ENCODE peak calls at places on chromosomes 16 and 17, in four cellular contexts. S is neural progenitor cell, O is MM.1S, C is GM23338. R is an unnamed sample.

GRCh38 chr16:75264999-75265910 is 13.8 kb upstream of the BCAR1 start:
- DNase-seq in S (no peak), O (no peak), C (peak; percentile 46), R (no peak)

GRCh38 chr16:24729967-24730815 is 740 bp downstream of the TNRC6A start:
- DNase-seq in S (peak; percentile 31), O (peak; percentile 19), C (peak; percentile 51), R (peak; percentile 21)

GRCh38 chr17:2688351-2689342 is 22.9 kb downstream of the CLUH start:
- DNase-seq in S (no peak), O (no peak), C (no peak), R (no peak)

GRCh38 chr16:57732011-57732410 is 3.6 kb upstream of the KATNB1 start:
- DNase-seq in S (no peak), O (no peak), C (no peak), R (no peak)

GRCh38 chr16:53632526-53632925 is 71.1 kb downstream of the RPGRIP1L start:
- DNase-seq in S (peak; percentile 31), O (no peak), C (no peak), R (no peak)

GRCh38 chr17:27995554-27995953 is 46.9 kb upstream of the NLK start:
- DNase-seq in S (no peak), O (no peak), C (no peak), R (no peak)

GRCh38 chr16:67244387-67245188 is 2.7 kb downstream of the FHOD1 start:
- DNase-seq in S (no peak), O (peak; percentile 88), C (no peak), R (peak; percentile 91)

GRCh38 chr17:47948706-47949196 is 7.4 kb downstream of the PNPO start:
- DNase-seq in S (no peak), O (no peak), C (no peak), R (no peak)

GRCh38 chr17:40534431-40535189 is 30.7 kb downstream of the CCR7 start:
- DNase-seq in S (no peak), O (no peak), C (no peak), R (no peak)

GRCh38 chr17:11991461-11991860 is 5.8 kb downstream of the ZNF18 start:
- DNase-seq in S (no peak), O (no peak), C (peak; percentile 54), R (no peak)

GRCh38 chr17:60314423-60314822 is 77.5 kb downstream of the USP32 start:
- DNase-seq in S (no peak), O (peak; percentile 25), C (no peak), R (no peak)

GRCh38 chr16:65524997-65525396 is 403.1 kb upstream of the CDH11 start:
- DNase-seq in S (no peak), O (no peak), C (no peak), R (no peak)
- H2AFZ ChIP-seq in S (no peak overlapping the region), O (no peak overlapping the region), C (peak overlapping the region; percentile 47), R (no peak overlapping the region)

DNA sequence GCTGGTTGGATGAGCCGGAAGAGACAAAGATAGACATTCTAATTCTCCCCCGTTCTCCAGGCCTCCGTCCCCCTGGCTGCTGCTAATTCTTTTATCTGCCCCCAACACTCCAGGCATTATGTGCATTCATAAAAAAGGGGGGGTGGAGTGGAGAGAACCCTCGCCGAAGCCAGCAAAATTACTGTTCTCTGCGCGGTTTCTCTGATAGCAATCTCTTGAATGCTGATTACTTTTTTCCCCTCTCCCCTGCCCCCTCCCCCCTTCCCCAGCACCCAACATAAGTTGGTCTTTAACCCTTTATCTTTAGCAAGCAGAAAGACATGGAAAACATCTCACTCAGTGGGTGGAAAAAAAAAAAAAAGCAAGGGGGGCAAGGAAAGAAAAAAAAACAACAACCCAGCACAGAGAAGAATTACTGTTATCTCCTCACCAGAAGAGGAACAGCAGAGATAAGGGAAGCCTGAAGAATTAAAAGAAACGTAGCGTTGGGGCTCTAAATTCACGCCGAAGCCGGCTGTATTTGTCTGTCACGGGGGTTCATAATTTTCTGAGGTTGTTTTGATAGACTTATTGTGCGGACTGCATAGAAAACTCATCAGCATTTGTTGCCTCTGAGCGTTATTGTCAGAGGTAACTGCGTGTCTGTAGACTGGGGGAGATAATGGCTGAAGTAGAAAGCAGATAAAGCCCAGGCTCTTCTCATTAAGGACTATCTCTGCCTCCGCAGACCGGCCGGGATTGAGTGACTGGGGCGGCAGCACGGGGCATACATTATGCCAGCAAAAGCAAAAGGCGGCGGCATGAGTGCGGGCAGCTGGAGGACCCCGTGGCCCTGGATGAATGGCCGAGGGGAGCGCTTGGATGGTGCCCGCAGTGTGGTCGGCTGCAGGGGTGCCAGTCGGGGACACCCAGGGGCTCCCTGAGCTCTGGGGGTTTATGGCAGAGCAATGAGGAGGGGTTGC is 126.9 kb downstream of the MRM1 start:
- DNase-seq in S (no peak), O (no peak), C (no peak), R (no peak)
- H3K4me2 ChIP-seq in S (peak overlapping the region; percentile 59), O (no peak overlapping the region), C (peak overlapping the region; percentile 66), R (no peak overlapping the region)

GRCh38 chr17:19461681-19462080 is 50.6 kb downstream of the RNF112 start:
- DNase-seq in S (no peak), O (no peak), C (no peak), R (no peak)

GRCh38 chr17:19457830-19458271 is 46.8 kb downstream of the RNF112 start:
- DNase-seq in S (peak; percentile 62), O (no peak), C (peak; percentile 59), R (no peak)

GRCh38 chr17:19464033-19465026 is 53.3 kb downstream of the RNF112 start:
- DNase-seq in S (no peak), O (no peak), C (no peak), R (peak; percentile 43)

GRCh38 chr17:19461139-19461538 is 50.1 kb downstream of the RNF112 start:
- DNase-seq in S (peak; percentile 53), O (peak; percentile 82), C (peak; percentile 93), R (peak; percentile 84)

DNA sequence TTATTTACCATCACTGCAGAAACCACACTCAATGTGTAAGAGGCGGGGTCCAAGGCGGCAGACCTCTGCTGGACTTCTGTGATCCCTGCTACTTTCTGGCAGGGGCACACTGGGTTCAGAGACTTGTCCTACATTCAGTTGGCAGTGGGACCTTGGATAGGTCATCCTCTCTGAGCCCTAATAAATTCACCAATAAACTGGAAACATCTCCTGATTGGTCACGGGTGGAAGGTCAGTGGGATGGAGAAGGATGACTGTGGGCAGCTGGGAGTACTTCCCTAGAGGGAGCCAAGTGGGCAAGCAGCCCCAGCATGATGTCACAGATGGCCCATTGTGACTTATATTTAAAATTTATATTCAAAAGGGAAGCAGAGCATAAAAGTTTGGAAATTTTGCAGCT is 49.7 kb downstream of the RNF112 start:
- DNase-seq in S (no peak), O (no peak), C (peak; percentile 34), R (peak; percentile 14)
- TF ChIP-seq EZH2phosphoT487 in S (no peak), O (no peak), C (no peak), R (no peak)

GRCh38 chr17:17680477-17681186 is 626 bp upstream of the RAI1 start:
- DNase-seq in S (no peak), O (no peak), C (no peak), R (no peak)
- H2AFZ ChIP-seq in S (no peak overlapping the region), O (peak overlapping the region; percentile 80), C (no peak overlapping the region), R (peak overlapping the region; percentile 66)

GRCh38 chr17:38544175-38544838 is 61.4 kb downstream of the SRCIN1 start:
- DNase-seq in S (no peak), O (no peak), C (no peak), R (no peak)
- H3K4me2 ChIP-seq in S (no peak overlapping the region), O (no peak overlapping the region), C (no peak overlapping the region), R (no peak overlapping the region)

R was measured in OCI-LY7.